ENCODE peak calls at places on chromosomes 13 and 19, in five cellular contexts. Y, H, K, I and P are unnamed samples.

GRCh38 chr19:52991484-52991883 is 22.2 kb upstream of the ERVV-1 start:
- DNase-seq in H (no peak), K (no peak), Y (no peak), I (no peak), P (peak; percentile 71)

GRCh38 chr13:106450991-106451390 is 84.5 kb downstream of the EFNB2 start:
- DNase-seq in I (no peak), K (no peak), Y (no peak), H (no peak), P (no peak)

GRCh38 chr13:45446181-45446580 is 18.6 kb upstream of the COG3 start:
- DNase-seq in H (no peak), I (no peak), K (no peak), Y (no peak), P (peak; percentile 12)

GRCh38 chr19:13404236-13404635 is 102.0 kb downstream of the CACNA1A start:
- DNase-seq in Y (no peak), K (no peak), I (no peak), H (no peak), P (no peak)

GRCh38 chr19:35437152-35437951 is 10.7 kb upstream of the FFAR2 start:
- DNase-seq in K (no peak), H (no peak), Y (no peak), I (no peak), P (peak; percentile 58)

GRCh38 chr13:102707465-102707864 is 12.6 kb upstream of the METTL21C start:
- DNase-seq in I (no peak), H (no peak), K (no peak), Y (peak; percentile 65), P (peak; percentile 91)

GRCh38 chr13:45393941-45394570 is 24.1 kb downstream of the SLC25A30 start:
- DNase-seq in H (peak; percentile 74), Y (peak; percentile 52), K (peak; percentile 49), I (no peak), P (peak; percentile 63)

GRCh38 chr19:57903298-57904174 is 12.9 kb downstream of the ZNF417 start:
- DNase-seq in H (peak; percentile 46), K (no peak), I (no peak), Y (no peak), P (peak; percentile 71)

GRCh38 chr19:42508892-42509444 is 19.3 kb downstream of the CEACAM1 start:
- DNase-seq in I (no peak), H (no peak), Y (no peak), K (no peak), P (no peak)

GRCh38 chr19:41848666-41849065 is 3.8 kb downstream of the DMRTC2 start:
- DNase-seq in Y (no peak), I (no peak), K (no peak), H (no peak), P (no peak)

GRCh38 chr19:41767105-41767504 is 11.8 kb downstream of the CEACAM6 start:
- DNase-seq in H (no peak), Y (no peak), I (no peak), K (no peak), P (no peak)

GRCh38 chr19:40208602-40209001 is 9.6 kb downstream of the TTC9B start:
- DNase-seq in Y (no peak), K (no peak), H (no peak), I (no peak), P (no peak)
- TF ChIP-seq CTCF in Y (no peak), K (no peak), H (no peak), I (no peak), P (no peak)

GRCh38 chr13:48334534-48335127 is 31.1 kb downstream of the RB1 start:
- DNase-seq in H (peak; percentile 39), K (no peak), I (no peak), Y (peak; percentile 34), P (peak; percentile 68)
- TF ChIP-seq CTCF in H (peak; percentile 65), K (peak; percentile 83), I (peak; percentile 40), Y (peak; percentile 20), P (peak; percentile 48)

GRCh38 chr13:47598340-47598911 is 402.6 kb downstream of the SUCLA2 start:
- DNase-seq in Y (no peak), I (no peak), H (no peak), K (no peak), P (peak; percentile 24)
- TF ChIP-seq CTCF in Y (peak; percentile 22), I (no peak), H (peak; percentile 41), K (no peak), P (peak; percentile 15)

DNA sequence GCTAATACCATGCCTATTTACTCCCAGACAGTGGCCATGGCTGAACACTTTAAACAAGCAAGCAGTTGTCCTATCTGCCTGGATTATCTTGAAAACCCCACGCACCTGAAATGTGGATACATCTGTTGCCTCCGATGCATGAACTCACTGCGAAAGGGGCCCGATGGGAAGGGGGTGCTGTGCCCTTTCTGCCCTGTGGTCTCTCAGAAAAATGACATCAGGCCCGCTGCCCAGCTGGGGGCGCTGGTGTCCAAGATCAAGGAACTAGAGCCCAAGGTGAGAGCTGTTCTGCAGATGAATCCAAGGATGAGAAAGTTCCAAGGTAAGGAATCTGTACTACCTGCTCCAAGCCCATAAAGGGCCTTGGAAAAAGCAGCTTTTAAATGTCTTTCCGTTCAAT is 8.6 kb downstream of the RFPL4AL1 start:
- DNase-seq in Y (no peak), K (no peak), I (no peak), H (no peak), P (no peak)
- TF ChIP-seq CTCF in Y (no peak), K (no peak), I (no peak), H (no peak), P (no peak)

GRCh38 chr13:24985102-24985501 is 110.8 kb upstream of the PABPC3 start:
- DNase-seq in I (no peak), Y (no peak), H (no peak), K (no peak), P (no peak)
- TF ChIP-seq CTCF in I (no peak), Y (no peak), H (peak; percentile 11), K (no peak), P (no peak)

GRCh38 chr19:2719910-2720776 is 1.0 kb downstream of the DIRAS1 start:
- DNase-seq in H (no peak), I (no peak), K (peak; percentile 86), Y (no peak), P (peak; percentile 29)
- TF ChIP-seq CTCF in H (no peak), I (no peak), K (no peak), Y (no peak), P (no peak)

GRCh38 chr13:87274209-87274819 is 396.9 kb upstream of the SLITRK5 start:
- DNase-seq in K (no peak), I (peak; percentile 1), H (peak; percentile 79), Y (peak; percentile 49), P (peak; percentile 23)
- TF ChIP-seq CTCF in K (peak; percentile 63), I (peak; percentile 57), H (peak; percentile 74), Y (peak; percentile 74), P (peak; percentile 19)